ENCODE peak calls at places on chromosomes 4 and X, in nine cellular contexts. One of them, this sample, is unnamed.

GRCh38 chr4:6548882-6549230 is 26.1 kb upstream of the MAN2B2 start:
- DNase-seq in activated T-helper 1 cell treated with anti-CD3 and anti-CD28 coated beads, Interleukin-2, amount 50 U/mL, for 16 hours: no peak
- DNase-seq in renal cortical epithelial cell: no peak
- DNase-seq in stimulated activated CD4-positive, alpha-beta T cell treated with anti-CD3 and anti-CD28 coated beads, Interleukin-4, amount 100 ng/mL, for 24 hours: no peak
- DNase-seq in NAMALWA: no peak
- DNase-seq in small intestine: no peak
- DNase-seq in MCF 10A: no peak
- DNase-seq in GOT3: no peak
- DNase-seq in T-cell: no peak
- DNase-seq in this sample: no peak

GRCh38 chr4:113878718-113879117 is 100.7 kb downstream of the ARSJ start:
- DNase-seq in activated T-helper 1 cell treated with anti-CD3 and anti-CD28 coated beads, Interleukin-2, amount 50 U/mL, for 16 hours: no peak
- DNase-seq in renal cortical epithelial cell: peak
- DNase-seq in stimulated activated CD4-positive, alpha-beta T cell treated with anti-CD3 and anti-CD28 coated beads, Interleukin-4, amount 100 ng/mL, for 24 hours: no peak
- DNase-seq in NAMALWA: peak
- DNase-seq in small intestine: no peak
- DNase-seq in MCF 10A: peak
- DNase-seq in GOT3: no peak
- DNase-seq in T-cell: no peak
- DNase-seq in this sample: no peak

GRCh38 chrX:47863187-47863586 is 26.5 kb downstream of the ZNF81 start:
- DNase-seq in activated T-helper 1 cell treated with anti-CD3 and anti-CD28 coated beads, Interleukin-2, amount 50 U/mL, for 16 hours: no peak
- DNase-seq in renal cortical epithelial cell: peak
- DNase-seq in stimulated activated CD4-positive, alpha-beta T cell treated with anti-CD3 and anti-CD28 coated beads, Interleukin-4, amount 100 ng/mL, for 24 hours: no peak
- DNase-seq in NAMALWA: no peak
- DNase-seq in small intestine: no peak
- DNase-seq in MCF 10A: peak
- DNase-seq in GOT3: no peak
- DNase-seq in T-cell: no peak
- DNase-seq in this sample: no peak

GRCh38 chrX:16603822-16604221 is 46.1 kb upstream of the S100G start:
- DNase-seq in activated T-helper 1 cell treated with anti-CD3 and anti-CD28 coated beads, Interleukin-2, amount 50 U/mL, for 16 hours: no peak
- DNase-seq in renal cortical epithelial cell: peak
- DNase-seq in stimulated activated CD4-positive, alpha-beta T cell treated with anti-CD3 and anti-CD28 coated beads, Interleukin-4, amount 100 ng/mL, for 24 hours: no peak
- DNase-seq in NAMALWA: no peak
- DNase-seq in small intestine: peak
- DNase-seq in MCF 10A: peak
- DNase-seq in GOT3: no peak
- DNase-seq in T-cell: no peak
- DNase-seq in this sample: peak

GRCh38 chr4:37847311-37847710 is 20.8 kb downstream of the PGM2 start:
- DNase-seq in activated T-helper 1 cell treated with anti-CD3 and anti-CD28 coated beads, Interleukin-2, amount 50 U/mL, for 16 hours: no peak
- DNase-seq in renal cortical epithelial cell: no peak
- DNase-seq in stimulated activated CD4-positive, alpha-beta T cell treated with anti-CD3 and anti-CD28 coated beads, Interleukin-4, amount 100 ng/mL, for 24 hours: no peak
- DNase-seq in NAMALWA: no peak
- DNase-seq in small intestine: no peak
- DNase-seq in MCF 10A: no peak
- DNase-seq in GOT3: no peak
- DNase-seq in T-cell: no peak
- DNase-seq in this sample: no peak

GRCh38 chrX:108163333-108164082 is 71.9 kb downstream of the ATG4A start:
- DNase-seq in activated T-helper 1 cell treated with anti-CD3 and anti-CD28 coated beads, Interleukin-2, amount 50 U/mL, for 16 hours: no peak
- DNase-seq in renal cortical epithelial cell: no peak
- DNase-seq in stimulated activated CD4-positive, alpha-beta T cell treated with anti-CD3 and anti-CD28 coated beads, Interleukin-4, amount 100 ng/mL, for 24 hours: no peak
- DNase-seq in NAMALWA: no peak
- DNase-seq in small intestine: no peak
- DNase-seq in MCF 10A: no peak
- DNase-seq in GOT3: no peak
- DNase-seq in T-cell: no peak
- DNase-seq in this sample: no peak

GRCh38 chr4:101277661-101278060 is 69.7 kb downstream of the PPP3CA start:
- DNase-seq in activated T-helper 1 cell treated with anti-CD3 and anti-CD28 coated beads, Interleukin-2, amount 50 U/mL, for 16 hours: no peak
- DNase-seq in renal cortical epithelial cell: peak
- DNase-seq in stimulated activated CD4-positive, alpha-beta T cell treated with anti-CD3 and anti-CD28 coated beads, Interleukin-4, amount 100 ng/mL, for 24 hours: no peak
- DNase-seq in NAMALWA: no peak
- DNase-seq in small intestine: no peak
- DNase-seq in MCF 10A: no peak
- DNase-seq in GOT3: no peak
- DNase-seq in T-cell: no peak
- DNase-seq in this sample: no peak

GRCh38 chr4:182745268-182745667 is 171.9 kb downstream of the DCTD start:
- DNase-seq in activated T-helper 1 cell treated with anti-CD3 and anti-CD28 coated beads, Interleukin-2, amount 50 U/mL, for 16 hours: no peak
- DNase-seq in renal cortical epithelial cell: peak
- DNase-seq in stimulated activated CD4-positive, alpha-beta T cell treated with anti-CD3 and anti-CD28 coated beads, Interleukin-4, amount 100 ng/mL, for 24 hours: no peak
- DNase-seq in NAMALWA: no peak
- DNase-seq in small intestine: no peak
- DNase-seq in MCF 10A: peak
- DNase-seq in GOT3: no peak
- DNase-seq in T-cell: no peak
- DNase-seq in this sample: no peak

GRCh38 chrX:13014111-13015094 is 30.0 kb downstream of the FAM9C start:
- DNase-seq in activated T-helper 1 cell treated with anti-CD3 and anti-CD28 coated beads, Interleukin-2, amount 50 U/mL, for 16 hours: no peak
- DNase-seq in renal cortical epithelial cell: peak
- DNase-seq in stimulated activated CD4-positive, alpha-beta T cell treated with anti-CD3 and anti-CD28 coated beads, Interleukin-4, amount 100 ng/mL, for 24 hours: no peak
- DNase-seq in NAMALWA: no peak
- DNase-seq in small intestine: no peak
- DNase-seq in MCF 10A: peak
- DNase-seq in GOT3: no peak
- DNase-seq in T-cell: no peak
- DNase-seq in this sample: no peak

GRCh38 chr4:173415885-173416658 is 17.2 kb upstream of the SCRG1 start:
- DNase-seq in activated T-helper 1 cell treated with anti-CD3 and anti-CD28 coated beads, Interleukin-2, amount 50 U/mL, for 16 hours: no peak
- DNase-seq in renal cortical epithelial cell: no peak
- DNase-seq in stimulated activated CD4-positive, alpha-beta T cell treated with anti-CD3 and anti-CD28 coated beads, Interleukin-4, amount 100 ng/mL, for 24 hours: no peak
- DNase-seq in NAMALWA: no peak
- DNase-seq in small intestine: no peak
- DNase-seq in MCF 10A: peak
- DNase-seq in GOT3: no peak
- DNase-seq in T-cell: no peak
- DNase-seq in this sample: peak

GRCh38 chrX:53398216-53398615 is 24.2 kb downstream of the SMC1A start:
- DNase-seq in activated T-helper 1 cell treated with anti-CD3 and anti-CD28 coated beads, Interleukin-2, amount 50 U/mL, for 16 hours: no peak
- DNase-seq in renal cortical epithelial cell: no peak
- DNase-seq in stimulated activated CD4-positive, alpha-beta T cell treated with anti-CD3 and anti-CD28 coated beads, Interleukin-4, amount 100 ng/mL, for 24 hours: no peak
- DNase-seq in NAMALWA: no peak
- DNase-seq in small intestine: no peak
- DNase-seq in MCF 10A: no peak
- DNase-seq in GOT3: no peak
- DNase-seq in T-cell: no peak
- DNase-seq in this sample: no peak

GRCh38 chr4:608236-608635 is 17.1 kb upstream of the PDE6B start:
- DNase-seq in activated T-helper 1 cell treated with anti-CD3 and anti-CD28 coated beads, Interleukin-2, amount 50 U/mL, for 16 hours: no peak
- DNase-seq in renal cortical epithelial cell: no peak
- DNase-seq in stimulated activated CD4-positive, alpha-beta T cell treated with anti-CD3 and anti-CD28 coated beads, Interleukin-4, amount 100 ng/mL, for 24 hours: no peak
- DNase-seq in NAMALWA: no peak
- DNase-seq in small intestine: no peak
- DNase-seq in MCF 10A: no peak
- DNase-seq in GOT3: no peak
- DNase-seq in T-cell: no peak
- DNase-seq in this sample: no peak

GRCh38 chr4:122772311-122772710 is 39.8 kb downstream of the BBS12 start:
- DNase-seq in activated T-helper 1 cell treated with anti-CD3 and anti-CD28 coated beads, Interleukin-2, amount 50 U/mL, for 16 hours: no peak
- DNase-seq in renal cortical epithelial cell: no peak
- DNase-seq in stimulated activated CD4-positive, alpha-beta T cell treated with anti-CD3 and anti-CD28 coated beads, Interleukin-4, amount 100 ng/mL, for 24 hours: no peak
- DNase-seq in NAMALWA: no peak
- DNase-seq in small intestine: no peak
- DNase-seq in MCF 10A: peak
- DNase-seq in GOT3: no peak
- DNase-seq in T-cell: no peak
- DNase-seq in this sample: no peak

GRCh38 chr4:7365472-7366179 is 69.1 kb downstream of the PSAPL1 start:
- DNase-seq in activated T-helper 1 cell treated with anti-CD3 and anti-CD28 coated beads, Interleukin-2, amount 50 U/mL, for 16 hours: no peak
- DNase-seq in renal cortical epithelial cell: no peak
- DNase-seq in stimulated activated CD4-positive, alpha-beta T cell treated with anti-CD3 and anti-CD28 coated beads, Interleukin-4, amount 100 ng/mL, for 24 hours: no peak
- DNase-seq in NAMALWA: no peak
- DNase-seq in small intestine: peak
- DNase-seq in MCF 10A: no peak
- DNase-seq in GOT3: no peak
- DNase-seq in T-cell: no peak
- DNase-seq in this sample: no peak

GRCh38 chrX:143633530-143634372 is 2.1 kb downstream of the SLITRK4 start:
- DNase-seq in activated T-helper 1 cell treated with anti-CD3 and anti-CD28 coated beads, Interleukin-2, amount 50 U/mL, for 16 hours: no peak
- DNase-seq in renal cortical epithelial cell: no peak
- DNase-seq in stimulated activated CD4-positive, alpha-beta T cell treated with anti-CD3 and anti-CD28 coated beads, Interleukin-4, amount 100 ng/mL, for 24 hours: no peak
- DNase-seq in NAMALWA: no peak
- DNase-seq in small intestine: no peak
- DNase-seq in MCF 10A: no peak
- DNase-seq in GOT3: no peak
- DNase-seq in T-cell: no peak
- DNase-seq in this sample: no peak

GRCh38 chr4:112766422-112766821 is 129.5 kb downstream of the LARP7 start:
- DNase-seq in activated T-helper 1 cell treated with anti-CD3 and anti-CD28 coated beads, Interleukin-2, amount 50 U/mL, for 16 hours: no peak
- DNase-seq in renal cortical epithelial cell: peak
- DNase-seq in stimulated activated CD4-positive, alpha-beta T cell treated with anti-CD3 and anti-CD28 coated beads, Interleukin-4, amount 100 ng/mL, for 24 hours: no peak
- DNase-seq in NAMALWA: peak
- DNase-seq in small intestine: no peak
- DNase-seq in MCF 10A: peak
- DNase-seq in GOT3: no peak
- DNase-seq in T-cell: no peak
- DNase-seq in this sample: peak

GRCh38 chrX:50707376-50707775 is 106.6 kb downstream of the SHROOM4 start:
- DNase-seq in activated T-helper 1 cell treated with anti-CD3 and anti-CD28 coated beads, Interleukin-2, amount 50 U/mL, for 16 hours: no peak
- DNase-seq in renal cortical epithelial cell: peak
- DNase-seq in stimulated activated CD4-positive, alpha-beta T cell treated with anti-CD3 and anti-CD28 coated beads, Interleukin-4, amount 100 ng/mL, for 24 hours: no peak
- DNase-seq in NAMALWA: no peak
- DNase-seq in small intestine: peak
- DNase-seq in MCF 10A: peak
- DNase-seq in GOT3: no peak
- DNase-seq in T-cell: no peak
- DNase-seq in this sample: no peak

GRCh38 chr4:74005528-74005927 is 7.1 kb upstream of the CXCL5 start:
- DNase-seq in activated T-helper 1 cell treated with anti-CD3 and anti-CD28 coated beads, Interleukin-2, amount 50 U/mL, for 16 hours: no peak
- DNase-seq in renal cortical epithelial cell: peak
- DNase-seq in stimulated activated CD4-positive, alpha-beta T cell treated with anti-CD3 and anti-CD28 coated beads, Interleukin-4, amount 100 ng/mL, for 24 hours: no peak
- DNase-seq in NAMALWA: no peak
- DNase-seq in small intestine: peak
- DNase-seq in MCF 10A: peak
- DNase-seq in GOT3: no peak
- DNase-seq in T-cell: no peak
- DNase-seq in this sample: no peak

GRCh38 chr4:145945431-145946155 is 7.0 kb upstream of the ZNF827 start:
- DNase-seq in activated T-helper 1 cell treated with anti-CD3 and anti-CD28 coated beads, Interleukin-2, amount 50 U/mL, for 16 hours: no peak
- DNase-seq in renal cortical epithelial cell: peak
- DNase-seq in stimulated activated CD4-positive, alpha-beta T cell treated with anti-CD3 and anti-CD28 coated beads, Interleukin-4, amount 100 ng/mL, for 24 hours: no peak
- DNase-seq in NAMALWA: no peak
- DNase-seq in small intestine: no peak
- DNase-seq in MCF 10A: peak
- DNase-seq in GOT3: no peak
- DNase-seq in T-cell: no peak
- DNase-seq in this sample: no peak

GRCh38 chr4:185424905-185425599 is 712 bp downstream of the UFSP2 start:
- DNase-seq in activated T-helper 1 cell treated with anti-CD3 and anti-CD28 coated beads, Interleukin-2, amount 50 U/mL, for 16 hours: no peak
- DNase-seq in renal cortical epithelial cell: peak
- DNase-seq in stimulated activated CD4-positive, alpha-beta T cell treated with anti-CD3 and anti-CD28 coated beads, Interleukin-4, amount 100 ng/mL, for 24 hours: no peak
- DNase-seq in NAMALWA: peak
- DNase-seq in small intestine: no peak
- DNase-seq in MCF 10A: peak
- DNase-seq in GOT3: no peak
- DNase-seq in T-cell: no peak
- DNase-seq in this sample: no peak

GRCh38 chrX:136747003-136747986 is 33.4 kb downstream of the ARHGEF6 start:
- DNase-seq in activated T-helper 1 cell treated with anti-CD3 and anti-CD28 coated beads, Interleukin-2, amount 50 U/mL, for 16 hours: no peak
- DNase-seq in renal cortical epithelial cell: no peak
- DNase-seq in stimulated activated CD4-positive, alpha-beta T cell treated with anti-CD3 and anti-CD28 coated beads, Interleukin-4, amount 100 ng/mL, for 24 hours: peak
- DNase-seq in NAMALWA: no peak
- DNase-seq in small intestine: no peak
- DNase-seq in MCF 10A: no peak
- DNase-seq in GOT3: no peak
- DNase-seq in T-cell: no peak
- DNase-seq in this sample: peak

GRCh38 chrX:22278375-22278774 is 5.7 kb downstream of the CBLL2 start:
- DNase-seq in activated T-helper 1 cell treated with anti-CD3 and anti-CD28 coated beads, Interleukin-2, amount 50 U/mL, for 16 hours: no peak
- DNase-seq in renal cortical epithelial cell: peak
- DNase-seq in stimulated activated CD4-positive, alpha-beta T cell treated with anti-CD3 and anti-CD28 coated beads, Interleukin-4, amount 100 ng/mL, for 24 hours: no peak
- DNase-seq in NAMALWA: no peak
- DNase-seq in small intestine: no peak
- DNase-seq in MCF 10A: peak
- DNase-seq in GOT3: no peak
- DNase-seq in T-cell: no peak
- DNase-seq in this sample: peak

GRCh38 chrX:97854071-97854470 is 970.4 kb downstream of the RPA4 start:
- DNase-seq in activated T-helper 1 cell treated with anti-CD3 and anti-CD28 coated beads, Interleukin-2, amount 50 U/mL, for 16 hours: no peak
- DNase-seq in renal cortical epithelial cell: no peak
- DNase-seq in stimulated activated CD4-positive, alpha-beta T cell treated with anti-CD3 and anti-CD28 coated beads, Interleukin-4, amount 100 ng/mL, for 24 hours: no peak
- DNase-seq in NAMALWA: no peak
- DNase-seq in small intestine: no peak
- DNase-seq in MCF 10A: no peak
- DNase-seq in GOT3: no peak
- DNase-seq in T-cell: no peak
- DNase-seq in this sample: no peak

GRCh38 chr4:183855651-183856190 is 49.4 kb upstream of the STOX2 start:
- DNase-seq in activated T-helper 1 cell treated with anti-CD3 and anti-CD28 coated beads, Interleukin-2, amount 50 U/mL, for 16 hours: no peak
- DNase-seq in renal cortical epithelial cell: no peak
- DNase-seq in stimulated activated CD4-positive, alpha-beta T cell treated with anti-CD3 and anti-CD28 coated beads, Interleukin-4, amount 100 ng/mL, for 24 hours: no peak
- DNase-seq in NAMALWA: no peak
- DNase-seq in small intestine: no peak
- DNase-seq in MCF 10A: no peak
- DNase-seq in GOT3: no peak
- DNase-seq in T-cell: no peak
- DNase-seq in this sample: no peak

GRCh38 chr4:113436360-113436759 is 325.2 kb downstream of the CAMK2D start:
- DNase-seq in activated T-helper 1 cell treated with anti-CD3 and anti-CD28 coated beads, Interleukin-2, amount 50 U/mL, for 16 hours: no peak
- DNase-seq in renal cortical epithelial cell: peak
- DNase-seq in stimulated activated CD4-positive, alpha-beta T cell treated with anti-CD3 and anti-CD28 coated beads, Interleukin-4, amount 100 ng/mL, for 24 hours: no peak
- DNase-seq in NAMALWA: no peak
- DNase-seq in small intestine: no peak
- DNase-seq in MCF 10A: peak
- DNase-seq in GOT3: no peak
- DNase-seq in T-cell: no peak
- DNase-seq in this sample: peak

GRCh38 chr4:10093801-10094552 is 22.6 kb downstream of the WDR1 start:
- DNase-seq in activated T-helper 1 cell treated with anti-CD3 and anti-CD28 coated beads, Interleukin-2, amount 50 U/mL, for 16 hours: no peak
- DNase-seq in renal cortical epithelial cell: peak
- DNase-seq in stimulated activated CD4-positive, alpha-beta T cell treated with anti-CD3 and anti-CD28 coated beads, Interleukin-4, amount 100 ng/mL, for 24 hours: no peak
- DNase-seq in NAMALWA: no peak
- DNase-seq in small intestine: no peak
- DNase-seq in MCF 10A: no peak
- DNase-seq in GOT3: no peak
- DNase-seq in T-cell: no peak
- DNase-seq in this sample: peak

GRCh38 chr4:1678244-1678643 is 5.9 kb downstream of the FAM53A start:
- DNase-seq in activated T-helper 1 cell treated with anti-CD3 and anti-CD28 coated beads, Interleukin-2, amount 50 U/mL, for 16 hours: no peak
- DNase-seq in renal cortical epithelial cell: no peak
- DNase-seq in stimulated activated CD4-positive, alpha-beta T cell treated with anti-CD3 and anti-CD28 coated beads, Interleukin-4, amount 100 ng/mL, for 24 hours: no peak
- DNase-seq in NAMALWA: no peak
- DNase-seq in small intestine: no peak
- DNase-seq in MCF 10A: no peak
- DNase-seq in GOT3: no peak
- DNase-seq in T-cell: no peak
- DNase-seq in this sample: no peak

GRCh38 chr4:4862665-4863482 is 3.4 kb downstream of the MSX1 start:
- DNase-seq in activated T-helper 1 cell treated with anti-CD3 and anti-CD28 coated beads, Interleukin-2, amount 50 U/mL, for 16 hours: no peak
- DNase-seq in renal cortical epithelial cell: no peak
- DNase-seq in stimulated activated CD4-positive, alpha-beta T cell treated with anti-CD3 and anti-CD28 coated beads, Interleukin-4, amount 100 ng/mL, for 24 hours: no peak
- DNase-seq in NAMALWA: no peak
- DNase-seq in small intestine: no peak
- DNase-seq in MCF 10A: no peak
- DNase-seq in GOT3: no peak
- DNase-seq in T-cell: no peak
- DNase-seq in this sample: no peak

GRCh38 chrX:72609313-72609712 is 36.7 kb upstream of the HDAC8 start:
- DNase-seq in activated T-helper 1 cell treated with anti-CD3 and anti-CD28 coated beads, Interleukin-2, amount 50 U/mL, for 16 hours: no peak
- DNase-seq in renal cortical epithelial cell: peak
- DNase-seq in stimulated activated CD4-positive, alpha-beta T cell treated with anti-CD3 and anti-CD28 coated beads, Interleukin-4, amount 100 ng/mL, for 24 hours: no peak
- DNase-seq in NAMALWA: peak
- DNase-seq in small intestine: peak
- DNase-seq in MCF 10A: peak
- DNase-seq in GOT3: no peak
- DNase-seq in T-cell: no peak
- DNase-seq in this sample: peak

GRCh38 chr4:15451181-15451865 is 18.4 kb upstream of the CC2D2A start:
- DNase-seq in activated T-helper 1 cell treated with anti-CD3 and anti-CD28 coated beads, Interleukin-2, amount 50 U/mL, for 16 hours: no peak
- DNase-seq in renal cortical epithelial cell: peak
- DNase-seq in stimulated activated CD4-positive, alpha-beta T cell treated with anti-CD3 and anti-CD28 coated beads, Interleukin-4, amount 100 ng/mL, for 24 hours: no peak
- DNase-seq in NAMALWA: no peak
- DNase-seq in small intestine: no peak
- DNase-seq in MCF 10A: peak
- DNase-seq in GOT3: no peak
- DNase-seq in T-cell: no peak
- DNase-seq in this sample: peak

GRCh38 chr4:165921546-165921945 is 48.5 kb downstream of the TLL1 start:
- DNase-seq in activated T-helper 1 cell treated with anti-CD3 and anti-CD28 coated beads, Interleukin-2, amount 50 U/mL, for 16 hours: no peak
- DNase-seq in renal cortical epithelial cell: no peak
- DNase-seq in stimulated activated CD4-positive, alpha-beta T cell treated with anti-CD3 and anti-CD28 coated beads, Interleukin-4, amount 100 ng/mL, for 24 hours: no peak
- DNase-seq in NAMALWA: no peak
- DNase-seq in small intestine: no peak
- DNase-seq in MCF 10A: no peak
- DNase-seq in GOT3: no peak
- DNase-seq in T-cell: no peak
- DNase-seq in this sample: no peak